ENCODE peak calls at places on chromosomes 5 and 9, in four cellular contexts. D is A549, I is dorsolateral prefrontal cortex, L is thoracic aorta. M is an unnamed sample.

GRCh38 chr9:93660647-93661046 is 84.3 kb downstream of the PHF2 start:
- DNase-seq in D (no peak), I (no peak), L (no peak), M (no peak)

GRCh38 chr9:111300140-111300735 is 29.8 kb downstream of the OR2K2 start:
- DNase-seq in D (no peak), I (no peak), L (no peak), M (no peak)

GRCh38 chr9:6681147-6681956 is 35.8 kb upstream of the GLDC start:
- DNase-seq in D (peak), I (peak), L (peak), M (peak)

GRCh38 chr5:56816546-56817081 is 1.3 kb downstream of the MAP3K1 start:
- DNase-seq in D (peak), I (peak), L (no peak), M (no peak)

GRCh38 chr5:119476341-119476740 is 24.0 kb downstream of the HSD17B4 start:
- DNase-seq in D (no peak), I (no peak), L (no peak), M (no peak)

GRCh38 chr9:23803216-23803615 is 22.8 kb downstream of the ELAVL2 start:
- DNase-seq in D (no peak), I (no peak), L (no peak), M (no peak)

GRCh38 chr5:36108758-36109245 is 42.1 kb upstream of the UGT3A2 start:
- DNase-seq in D (no peak), I (no peak), L (no peak), M (no peak)

GRCh38 chr5:131783874-131784273 is 12.9 kb downstream of the FNIP1 start:
- DNase-seq in D (no peak), I (no peak), L (no peak), M (no peak)

GRCh38 chr9:20980713-20981481 is 50.5 kb downstream of the HACD4 start:
- DNase-seq in D (no peak), I (no peak), L (no peak), M (no peak)

GRCh38 chr5:147455321-147455720 is 54.5 kb downstream of the DPYSL3 start:
- DNase-seq in D (no peak), I (no peak), L (no peak), M (no peak)

GRCh38 chr5:65327582-65327981 is 154.1 kb downstream of the ADAMTS6 start:
- DNase-seq in D (no peak), I (no peak), L (no peak), M (no peak)

GRCh38 chr5:60178101-60178500 is 284.6 kb upstream of the PDE4D start:
- DNase-seq in D (no peak), I (no peak), L (no peak), M (no peak)

GRCh38 chr5:159091051-159091450 is 8.7 kb downstream of the EBF1 start:
- DNase-seq in D (no peak), I (no peak), L (no peak), M (no peak)

GRCh38 chr5:176535101-176535654 is 2.0 kb downstream of the RNF44 start:
- DNase-seq in D (no peak), I (no peak), L (no peak), M (no peak)

GRCh38 chr5:79685621-79686020 is 4.0 kb upstream of the CMYA5 start:
- DNase-seq in D (no peak), I (no peak), L (no peak), M (no peak)

GRCh38 chr5:74080157-74080556 is 454.2 kb downstream of the ARHGEF28 start:
- DNase-seq in D (no peak), I (no peak), L (no peak), M (no peak)

GRCh38 chr5:124650960-124651662 is 95.3 kb downstream of the ZNF608 start:
- DNase-seq in D (no peak), I (no peak), L (no peak), M (no peak)

GRCh38 chr5:95087819-95088317 is 197.0 kb downstream of the MCTP1 start:
- DNase-seq in D (no peak), I (no peak), L (no peak), M (no peak)

GRCh38 chr9:89660286-89660685 is 55.5 kb downstream of the GADD45G start:
- DNase-seq in D (no peak), I (no peak), L (no peak), M (no peak)
- TF ChIP-seq CTCF in D (no peak), I (no peak), L (no peak), M (no peak)

DNA sequence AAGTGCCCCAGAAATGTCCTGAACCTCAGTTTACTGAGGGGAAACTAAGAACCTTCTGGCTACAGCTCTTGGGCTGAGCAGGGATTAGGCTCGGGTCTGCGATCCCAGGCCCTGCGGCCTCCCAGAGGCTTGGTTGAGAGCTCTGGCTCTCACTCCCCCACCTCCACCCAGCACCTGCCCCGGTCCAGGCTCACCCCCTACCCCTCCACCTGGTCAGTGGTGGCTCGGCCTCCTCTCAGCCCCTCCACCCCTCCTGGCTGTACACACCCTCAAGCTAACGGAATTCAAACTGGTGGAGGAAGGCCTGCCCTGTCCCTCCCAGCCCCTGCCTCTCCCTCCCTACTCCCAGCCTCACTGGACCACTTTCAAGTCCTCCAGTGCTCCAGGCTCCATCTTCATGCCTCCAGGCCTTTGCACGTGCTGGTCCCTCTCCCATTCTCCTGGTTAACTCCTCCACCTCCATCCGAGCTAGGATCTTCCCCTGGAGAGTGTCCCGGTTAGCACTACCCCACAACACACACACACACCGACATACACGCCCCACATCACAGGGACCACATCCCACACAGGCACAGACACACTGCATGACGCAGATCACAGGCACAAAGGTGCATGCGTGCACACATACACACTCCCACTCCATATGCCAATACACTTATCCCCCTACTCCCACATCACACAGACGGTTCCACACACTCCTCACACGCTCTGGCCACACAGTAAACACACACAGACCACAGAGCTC is 130.9 kb downstream of the C9orf50 start:
- DNase-seq in D (no peak), I (no peak), L (no peak), M (no peak)
- H3K4me3 ChIP-seq in D (peak), I (peak), L (peak), M (peak)

GRCh38 chr5:1345876-1346626 is 1.2 kb upstream of the CLPTM1L start:
- DNase-seq in D (no peak), I (no peak), L (no peak), M (no peak)
- H3K27ac ChIP-seq in D (peak), I (no peak), L (no peak), M (peak)

GRCh38 chr9:89793124-89793495 is 188.3 kb downstream of the GADD45G start:
- DNase-seq in D (no peak), I (no peak), L (no peak), M (no peak)

GRCh38 chr9:89789922-89790510 is 185.2 kb downstream of the GADD45G start:
- DNase-seq in D (no peak), I (peak), L (no peak), M (no peak)

GRCh38 chr9:89790542-89791109 is 185.8 kb downstream of the GADD45G start:
- DNase-seq in D (no peak), I (no peak), L (no peak), M (no peak)

GRCh38 chr9:89792189-89793123 is 187.6 kb downstream of the GADD45G start:
- DNase-seq in D (no peak), I (peak), L (no peak), M (no peak)

GRCh38 chr9:89791754-89792153 is 186.9 kb downstream of the GADD45G start:
- DNase-seq in D (no peak), I (peak), L (no peak), M (no peak)
- TF ChIP-seq CTCF in D (no peak), I (no peak), L (no peak), M (no peak)

DNA sequence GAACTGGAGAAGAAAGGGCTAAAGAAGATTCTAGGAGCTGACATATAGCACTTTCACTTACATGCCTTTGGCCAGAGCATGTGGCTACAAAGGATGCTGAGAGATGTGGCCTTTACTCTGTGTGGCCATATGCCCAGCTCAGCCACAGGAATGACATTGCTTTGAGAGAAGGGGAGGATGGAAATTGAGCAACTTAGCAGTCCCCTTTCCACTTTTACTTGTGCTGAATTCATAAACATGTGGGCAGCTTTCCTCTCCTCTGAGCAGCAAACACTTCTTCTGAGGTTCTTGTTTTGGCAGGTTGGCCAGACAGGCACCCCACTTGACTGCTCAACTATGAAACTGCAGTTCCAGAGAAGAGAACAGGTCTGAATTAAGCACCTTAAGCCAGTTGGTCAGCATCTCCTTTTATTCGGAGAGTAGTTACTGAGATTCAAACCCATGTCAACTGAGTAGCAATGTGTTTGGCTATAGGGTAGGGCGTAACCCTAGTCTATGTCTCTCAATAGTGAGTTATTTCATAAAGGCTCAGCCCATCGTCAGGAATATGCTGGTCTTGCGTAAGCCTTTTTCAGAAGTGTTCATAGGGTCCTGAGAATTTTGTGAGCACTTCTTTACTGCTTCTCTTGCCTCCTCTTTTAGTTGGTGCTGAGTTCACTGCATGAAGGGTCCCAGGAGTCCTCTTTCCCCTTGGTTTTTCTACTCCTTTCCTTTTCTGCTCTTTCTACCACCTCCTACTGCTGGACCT is 134.5 kb downstream of the PALM2AKAP2 start:
- DNase-seq in D (no peak), I (no peak), L (no peak), M (no peak)
- H3K4me3 ChIP-seq in D (no peak), I (no peak), L (no peak), M (no peak)

GRCh38 chr9:97502984-97503861 is 1.8 kb downstream of the TMOD1 start:
- DNase-seq in D (no peak), I (no peak), L (no peak), M (no peak)
- H3K27ac ChIP-seq in D (no peak), I (no peak), L (peak), M (peak)

M was measured in esophagus squamous epithelium.